ENCODE peak calls at places on chromosomes 3 and 15, in eight cellular contexts. Z is tibial artery, Y is heart right ventricle, L is PC-3, C is HCT116, I is astrocyte, K is uterus, P is lower lobe of right lung. D is an unnamed sample.

GRCh38 chr3:134803051-134803505 is 8.0 kb downstream of the EPHB1 start:
- DNase-seq in Z (no peak), I (no peak), Y (no peak), L (no peak), C (no peak), P (no peak), K (no peak), D (no peak)

GRCh38 chr3:16884748-16885587 is at the start of gene PLCL2:
- DNase-seq in L (peak; percentile 43), P (peak; percentile 69), Z (peak; percentile 72), I (no peak), Y (no peak), C (no peak), K (peak; percentile 55), D (peak; percentile 81)

GRCh38 chr3:144160627-144161026 is 189.0 kb downstream of the DIPK2A start:
- DNase-seq in I (no peak), C (no peak), L (no peak), P (no peak), K (no peak), Y (no peak), Z (no peak), D (no peak)

GRCh38 chr3:16391936-16392536 is 121.5 kb downstream of the RFTN1 start:
- DNase-seq in Y (no peak), I (no peak), L (no peak), P (no peak), K (peak; percentile 71), C (no peak), Z (no peak), D (no peak)

GRCh38 chr3:191020730-191021405 is 158.4 kb upstream of the GMNC start:
- DNase-seq in P (no peak), L (no peak), I (peak; percentile 28), K (no peak), Z (no peak), C (no peak), Y (no peak), D (no peak)

GRCh38 chr3:33438284-33438668 is 1.9 kb downstream of the UBP1 start:
- DNase-seq in K (no peak), Z (no peak), C (no peak), Y (no peak), L (peak; percentile 36), P (no peak), I (peak; percentile 47), D (peak; percentile 16)

GRCh38 chr3:154089416-154090115 is 31.6 kb upstream of the ARHGEF26 start:
- DNase-seq in Y (no peak), P (no peak), L (peak; percentile 97), Z (no peak), K (no peak), C (no peak), I (no peak), D (no peak)

GRCh38 chr3:33355611-33356010 is 78.4 kb downstream of the FBXL2 start:
- DNase-seq in I (peak; percentile 72), P (no peak), L (peak; percentile 90), K (no peak), C (no peak), Z (no peak), Y (peak; percentile 8), D (no peak)

GRCh38 chr3:16239082-16239770 is 25.5 kb downstream of the DPH3 start:
- DNase-seq in K (no peak), Z (no peak), L (no peak), P (no peak), I (no peak), C (no peak), Y (no peak), D (no peak)

GRCh38 chr3:126113733-126114132 is 29.8 kb upstream of the SLC41A3 start:
- DNase-seq in P (no peak), I (no peak), L (no peak), Y (no peak), Z (peak; percentile 37), K (peak; percentile 11), C (no peak), D (peak; percentile 90)

GRCh38 chr3:177459397-177459796 is 262.1 kb upstream of the TBL1XR1 start:
- DNase-seq in P (no peak), K (no peak), I (peak; percentile 87), C (no peak), L (no peak), Z (no peak), Y (peak; percentile 13), D (no peak)

DNA sequence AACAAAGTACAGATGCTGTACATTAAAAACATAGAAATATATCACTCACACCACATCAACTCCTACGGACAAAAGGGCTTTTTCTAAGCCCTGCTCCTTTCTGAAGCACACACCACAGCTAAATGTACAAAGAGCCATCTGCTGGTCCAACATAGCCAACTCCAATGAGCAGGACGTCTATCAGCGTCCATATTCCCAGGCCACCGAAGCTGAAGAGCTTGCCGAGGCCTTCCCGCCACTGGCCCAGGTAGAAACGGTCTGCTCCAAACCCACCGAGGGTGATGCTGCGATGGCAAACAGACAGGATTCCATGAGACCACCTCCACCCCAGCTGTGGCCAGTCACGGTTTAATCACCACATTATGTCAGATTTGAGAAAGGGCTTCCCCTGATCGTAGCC is 9.8 kb downstream of the TM2D3 start:
- DNase-seq in I (no peak), Z (no peak), P (no peak), C (no peak), L (no peak), Y (no peak), K (no peak), D (no peak)
- H3K36me3 ChIP-seq in I (peaks cover 37% of the 10 kb centered on the region), Z (peaks cover 80% of the 10 kb centered on the region), P (peaks cover 70% of the 10 kb centered on the region), C (peaks cover 41% of the 10 kb centered on the region), L (peaks cover 42% of the 10 kb centered on the region), Y (peaks cover 86% of the 10 kb centered on the region), K (no peaks in the 10 kb centered on the region), D (peaks cover 11% of the 10 kb centered on the region)

GRCh38 chr15:90470453-90470852 is 59.3 kb upstream of the CRTC3 start:
- DNase-seq in Z (no peak), K (no peak), C (no peak), Y (no peak), L (no peak), I (no peak), P (no peak), D (no peak)
- H3K36me3 ChIP-seq in Z (peaks cover 100% of the 10 kb centered on the region), K (no peaks in the 10 kb centered on the region), C (no peaks in the 10 kb centered on the region), Y (peaks cover 100% of the 10 kb centered on the region), L (peaks cover 29% of the 10 kb centered on the region), I (peaks cover 61% of the 10 kb centered on the region), P (peaks cover 98% of the 10 kb centered on the region), D (peaks cover 9% of the 10 kb centered on the region)

GRCh38 chr3:10021856-10022775 is 4.1 kb upstream of the FANCD2 start:
- DNase-seq in Z (no peak), C (no peak), P (no peak), L (no peak), K (no peak), Y (no peak), I (no peak), D (no peak)
- H3K36me3 ChIP-seq in Z (peaks cover 65% of the 10 kb centered on the region), C (no peaks in the 10 kb centered on the region), P (peaks cover 63% of the 10 kb centered on the region), L (peaks cover 14% of the 10 kb centered on the region), K (no peaks in the 10 kb centered on the region), Y (peaks cover 65% of the 10 kb centered on the region), I (peaks cover 14% of the 10 kb centered on the region), D (peaks cover 5% of the 10 kb centered on the region)

GRCh38 chr3:147408180-147409105 is 722 bp upstream of the ZIC1 start:
- DNase-seq in Z (no peak), K (no peak), L (no peak), I (no peak), Y (no peak), P (no peak), C (no peak), D (peak; percentile 73)
- H3K36me3 ChIP-seq in Z (no peaks in the 10 kb centered on the region), K (no peaks in the 10 kb centered on the region), L (no peaks in the 10 kb centered on the region), I (no peaks in the 10 kb centered on the region), Y (no peaks in the 10 kb centered on the region), P (no peaks in the 10 kb centered on the region), C (no peaks in the 10 kb centered on the region), D (no peaks in the 10 kb centered on the region)

DNA sequence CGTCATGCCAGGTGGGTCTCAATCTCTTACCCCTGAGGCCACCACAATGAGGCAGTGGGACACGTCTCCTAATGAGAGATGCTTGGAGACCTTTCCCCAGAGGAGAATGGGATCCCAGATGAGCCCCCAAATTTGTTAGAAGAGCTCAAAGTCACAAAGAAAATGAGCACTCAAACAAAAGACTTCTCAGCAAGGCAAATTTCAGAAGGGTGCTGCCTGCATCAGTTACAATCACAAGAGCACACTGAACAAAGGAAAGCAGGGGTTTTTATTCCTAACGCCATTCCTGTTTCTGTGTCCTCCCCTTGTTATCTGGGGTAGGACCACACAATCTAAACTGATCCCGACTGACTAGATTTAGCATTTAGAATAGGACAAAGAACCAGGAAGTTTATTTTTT is 50.1 kb downstream of the DLG1 start:
- DNase-seq in L (no peak), C (no peak), Y (no peak), K (no peak), Z (no peak), P (no peak), I (no peak), D (no peak)
- H3K36me3 ChIP-seq in L (peaks cover 87% of the 10 kb centered on the region), C (peaks cover 39% of the 10 kb centered on the region), Y (peaks cover 22% of the 10 kb centered on the region), K (no peaks in the 10 kb centered on the region), Z (peaks cover 6% of the 10 kb centered on the region), P (no peaks in the 10 kb centered on the region), I (peaks cover 32% of the 10 kb centered on the region), D (no peaks in the 10 kb centered on the region)

DNA sequence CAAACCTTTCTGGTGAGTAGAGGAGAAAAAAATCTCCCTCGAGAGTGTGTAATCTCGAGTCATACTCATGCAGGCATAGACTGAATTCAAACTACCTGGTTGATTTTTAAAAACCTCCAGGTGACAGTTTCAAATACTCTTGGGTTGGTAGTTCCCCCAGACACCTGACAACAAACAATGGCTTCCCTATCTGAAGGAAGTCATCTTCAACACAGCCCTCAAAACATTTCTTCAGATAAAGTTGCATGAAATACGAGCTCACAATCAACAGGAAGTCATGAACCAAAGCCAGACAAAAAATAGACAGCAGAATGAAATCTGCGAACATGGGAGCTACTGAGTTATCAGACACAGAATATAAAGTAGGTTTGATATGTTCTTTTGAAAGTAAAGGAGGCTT is 112.8 kb downstream of the ST8SIA2 start:
- DNase-seq in Z (no peak), K (no peak), C (no peak), L (no peak), P (no peak), I (no peak), Y (no peak), D (no peak)
- H3K36me3 ChIP-seq in Z (no peaks in the 10 kb centered on the region), K (no peaks in the 10 kb centered on the region), C (no peaks in the 10 kb centered on the region), L (no peaks in the 10 kb centered on the region), P (no peaks in the 10 kb centered on the region), I (no peaks in the 10 kb centered on the region), Y (no peaks in the 10 kb centered on the region), D (no peaks in the 10 kb centered on the region)